ENCODE peak calls at places on chromosomes 3 and 15, in ten cellular contexts. Q, W, P, Z, Y, K, N, E, J and A are unnamed samples.

GRCh38 chr3:188421836-188422540 is 268.0 kb downstream of the LPP start:
- DNase-seq in Q (no peak), W (no peak), P (peak), Z (no peak), Y (no peak), K (peak), N (no peak), E (no peak), J (no peak), A (no peak)

GRCh38 chr3:65638301-65638700 is 400.4 kb downstream of the MAGI1 start:
- DNase-seq in Q (no peak), W (no peak), P (no peak), Z (no peak), Y (no peak), K (no peak), N (no peak), E (no peak), J (no peak), A (no peak)

GRCh38 chr3:136671921-136672320 is 80.3 kb downstream of the STAG1 start:
- DNase-seq in Q (no peak), W (no peak), P (peak), Z (no peak), Y (no peak), K (peak), N (no peak), E (no peak), J (peak), A (no peak)

GRCh38 chr3:114525278-114525677 is 231.4 kb downstream of the TIGIT start:
- DNase-seq in Q (no peak), W (no peak), P (peak), Z (no peak), Y (no peak), K (no peak), N (no peak), E (no peak), J (no peak), A (no peak)

GRCh38 chr3:186110975-186111974 is 2.4 kb upstream of the ETV5 start:
- DNase-seq in Q (no peak), W (no peak), P (no peak), Z (no peak), Y (no peak), K (no peak), N (no peak), E (no peak), J (no peak), A (no peak)

GRCh38 chr15:80041497-80042253 is 17.8 kb upstream of the ZFAND6 start:
- DNase-seq in Q (no peak), W (no peak), P (no peak), Z (no peak), Y (no peak), K (no peak), N (no peak), E (no peak), J (no peak), A (no peak)

GRCh38 chr3:87006844-87007439 is 16.0 kb upstream of the VGLL3 start:
- DNase-seq in Q (no peak), W (no peak), P (peak), Z (no peak), Y (no peak), K (peak), N (no peak), E (no peak), J (peak), A (no peak)

GRCh38 chr3:153350420-153350819 is 188.4 kb downstream of the RAP2B start:
- DNase-seq in Q (no peak), W (no peak), P (peak), Z (no peak), Y (no peak), K (peak), N (no peak), E (no peak), J (peak), A (no peak)

GRCh38 chr3:16509721-16510619 is 3.5 kb downstream of the RFTN1 start:
- DNase-seq in Q (no peak), W (no peak), P (no peak), Z (no peak), Y (no peak), K (no peak), N (no peak), E (no peak), J (no peak), A (no peak)

GRCh38 chr3:197023241-197023997 is 6.2 kb downstream of the MELTF start:
- DNase-seq in Q (no peak), W (no peak), P (no peak), Z (no peak), Y (no peak), K (no peak), N (peak), E (no peak), J (no peak), A (no peak)

GRCh38 chr15:70604671-70605070 is 158.7 kb downstream of the UACA start:
- DNase-seq in Q (peak), W (no peak), P (peak), Z (no peak), Y (no peak), K (no peak), N (no peak), E (no peak), J (peak), A (peak)

GRCh38 chr3:10964537-10965167 is 27.9 kb upstream of the SLC6A1 start:
- DNase-seq in Q (peak), W (no peak), P (peak), Z (no peak), Y (peak), K (no peak), N (no peak), E (no peak), J (peak), A (no peak)

GRCh38 chr15:67137319-67137718 is 71.9 kb downstream of the SMAD3 start:
- DNase-seq in Q (no peak), W (no peak), P (no peak), Z (no peak), Y (no peak), K (no peak), N (no peak), E (no peak), J (no peak), A (no peak)

GRCh38 chr15:65930134-65930533 is 60.8 kb downstream of the RAB11A start:
- DNase-seq in Q (no peak), W (no peak), P (no peak), Z (no peak), Y (no peak), K (no peak), N (peak), E (no peak), J (no peak), A (no peak)

GRCh38 chr15:66573719-66574641 is 8.2 kb upstream of the LCTL start:
- DNase-seq in Q (no peak), W (no peak), P (peak), Z (no peak), Y (no peak), K (peak), N (no peak), E (no peak), J (peak), A (no peak)

GRCh38 chr3:3636815-3637214 is 162.4 kb upstream of the LRRN1 start:
- DNase-seq in Q (no peak), W (no peak), P (no peak), Z (no peak), Y (no peak), K (no peak), N (no peak), E (no peak), J (no peak), A (peak)

GRCh38 chr3:172918165-172918564 is 167.6 kb downstream of the ECT2 start:
- DNase-seq in Q (peak), W (peak), P (no peak), Z (no peak), Y (no peak), K (no peak), N (no peak), E (no peak), J (peak), A (no peak)

GRCh38 chr3:114841515-114841914 is 305.6 kb downstream of the ZBTB20 start:
- DNase-seq in Q (no peak), W (no peak), P (peak), Z (no peak), Y (no peak), K (no peak), N (no peak), E (no peak), J (no peak), A (no peak)

GRCh38 chr3:185411133-185411532 is 48.2 kb downstream of the MAP3K13 start:
- DNase-seq in Q (no peak), W (no peak), P (peak), Z (no peak), Y (no peak), K (no peak), N (no peak), E (no peak), J (no peak), A (no peak)

GRCh38 chr3:107143206-107143605 is 234.0 kb upstream of the CCDC54 start:
- DNase-seq in Q (no peak), W (no peak), P (no peak), Z (no peak), Y (no peak), K (no peak), N (peak), E (no peak), J (no peak), A (no peak)

GRCh38 chr15:83207622-83208356 is at the start of gene HDGFL3:
- DNase-seq in Q (peak), W (peak), P (peak), Z (no peak), Y (peak), K (peak), N (peak), E (no peak), J (peak), A (peak)

GRCh38 chr15:66830358-66830757 is 128.3 kb downstream of the SMAD6 start:
- DNase-seq in Q (peak), W (no peak), P (peak), Z (no peak), Y (no peak), K (peak), N (no peak), E (no peak), J (peak), A (no peak)

GRCh38 chr15:78570710-78571109 is 5.4 kb downstream of the CHRNA5 start:
- DNase-seq in Q (no peak), W (no peak), P (no peak), Z (no peak), Y (no peak), K (no peak), N (no peak), E (no peak), J (no peak), A (no peak)

GRCh38 chr3:169501080-169501479 is 162.4 kb downstream of the MECOM start:
- DNase-seq in Q (no peak), W (no peak), P (no peak), Z (no peak), Y (no peak), K (no peak), N (no peak), E (no peak), J (no peak), A (no peak)

GRCh38 chr3:111073186-111073585 is 1.6 kb downstream of the NECTIN3 start:
- DNase-seq in Q (peak), W (no peak), P (peak), Z (no peak), Y (no peak), K (peak), N (no peak), E (no peak), J (peak), A (no peak)

GRCh38 chr3:119930286-119930685 is 148.4 kb downstream of the NR1I2 start:
- DNase-seq in Q (no peak), W (no peak), P (no peak), Z (no peak), Y (no peak), K (peak), N (no peak), E (no peak), J (no peak), A (no peak)

GRCh38 chr15:35624881-35625280 is 78.9 kb upstream of the DPH6 start:
- DNase-seq in Q (no peak), W (no peak), P (peak), Z (peak), Y (no peak), K (peak), N (peak), E (no peak), J (peak), A (no peak)

GRCh38 chr3:147360936-147361670 is 45.2 kb downstream of the ZIC4 start:
- DNase-seq in Q (peak), W (no peak), P (peak), Z (no peak), Y (peak), K (no peak), N (no peak), E (no peak), J (no peak), A (no peak)

GRCh38 chr15:73906346-73907017 is 19.8 kb upstream of the LOXL1 start:
- DNase-seq in Q (no peak), W (no peak), P (peak), Z (no peak), Y (no peak), K (peak), N (no peak), E (no peak), J (no peak), A (no peak)

GRCh38 chr3:133540896-133541674 is 32.4 kb upstream of the CDV3 start:
- DNase-seq in Q (peak), W (peak), P (peak), Z (no peak), Y (no peak), K (peak), N (no peak), E (no peak), J (peak), A (no peak)

GRCh38 chr3:32569540-32570425 is 875 bp downstream of the DYNC1LI1 start:
- DNase-seq in Q (peak), W (peak), P (peak), Z (no peak), Y (peak), K (peak), N (peak), E (peak), J (peak), A (no peak)

GRCh38 chr3:59994720-59995304 is 945.0 kb upstream of the CFAP20DC start:
- DNase-seq in Q (no peak), W (no peak), P (no peak), Z (no peak), Y (no peak), K (no peak), N (no peak), E (no peak), J (no peak), A (no peak)

GRCh38 chr15:52150043-52150825 is 37.7 kb upstream of the BCL2L10 start:
- DNase-seq in Q (no peak), W (no peak), P (no peak), Z (no peak), Y (no peak), K (no peak), N (no peak), E (no peak), J (no peak), A (no peak)

GRCh38 chr3:134044459-134044858 is 14.7 kb upstream of the SLCO2A1 start:
- DNase-seq in Q (no peak), W (no peak), P (no peak), Z (no peak), Y (no peak), K (no peak), N (no peak), E (no peak), J (no peak), A (no peak)

GRCh38 chr15:80072285-80072684 is 12.8 kb downstream of the ZFAND6 start:
- DNase-seq in Q (peak), W (peak), P (peak), Z (no peak), Y (no peak), K (peak), N (peak), E (peak), J (peak), A (peak)

GRCh38 chr15:91517491-91518200 is 335.9 kb upstream of the SLCO3A1 start:
- DNase-seq in Q (no peak), W (no peak), P (peak), Z (no peak), Y (no peak), K (peak), N (no peak), E (no peak), J (peak), A (no peak)

GRCh38 chr3:32137870-32138269 is 31.4 kb downstream of the GPD1L start:
- DNase-seq in Q (no peak), W (no peak), P (no peak), Z (no peak), Y (no peak), K (no peak), N (no peak), E (no peak), J (no peak), A (no peak)

GRCh38 chr3:126970101-126970500 is 12.8 kb upstream of the PLXNA1 start:
- DNase-seq in Q (no peak), W (no peak), P (no peak), Z (no peak), Y (no peak), K (no peak), N (no peak), E (no peak), J (no peak), A (no peak)